ENCODE peak calls at places on chromosomes 7 and 10, in six cellular contexts. E, L, K, C, Y and M are unnamed samples.

GRCh38 chr10:116026315-116026714 is 246.7 kb downstream of the GFRA1 start:
- DNase-seq in K (no peak), C (no peak), L (no peak), Y (no peak), E (peak), M (no peak)

GRCh38 chr10:58546722-58547121 is 34.0 kb downstream of the BICC1 start:
- DNase-seq in E (no peak), L (no peak), K (no peak), Y (no peak), C (no peak), M (no peak)

GRCh38 chr10:79386637-79387465 is 39.6 kb downstream of the PPIF start:
- DNase-seq in L (peak), E (no peak), K (no peak), C (no peak), Y (no peak), M (no peak)

GRCh38 chr10:27658788-27659187 is 86.8 kb downstream of the MKX start:
- DNase-seq in E (no peak), L (no peak), K (no peak), Y (no peak), C (no peak), M (no peak)

GRCh38 chr7:159031135-159031701 is 113.4 kb downstream of the VIPR2 start:
- DNase-seq in L (peak), K (no peak), Y (no peak), C (no peak), E (no peak), M (no peak)

GRCh38 chr10:99374526-99374925 is 45.4 kb downstream of the CNNM1 start:
- DNase-seq in K (no peak), E (peak), L (no peak), Y (peak), C (no peak), M (no peak)

GRCh38 chr10:121357323-121357835 is 240.9 kb downstream of the FGFR2 start:
- DNase-seq in Y (no peak), E (no peak), K (no peak), C (peak), L (no peak), M (no peak)

GRCh38 chr7:107632466-107632865 is 28.2 kb upstream of the SLC26A4 start:
- DNase-seq in L (no peak), Y (no peak), C (no peak), K (no peak), E (no peak), M (no peak)

GRCh38 chr10:119940487-119940886 is 48.0 kb downstream of the SEC23IP start:
- DNase-seq in L (no peak), E (no peak), Y (peak), K (no peak), C (no peak), M (no peak)

GRCh38 chr7:27520828-27521790 is 141.6 kb downstream of the HIBADH start:
- DNase-seq in L (no peak), E (peak), C (peak), Y (peak), K (no peak), M (no peak)

GRCh38 chr10:47413531-47414226 is 29.6 kb upstream of the ZNF488 start:
- DNase-seq in E (no peak), Y (no peak), K (no peak), C (no peak), L (no peak), M (no peak)